ENCODE peak calls at places on chromosomes 4 and X, in nine cellular contexts. One of them, this sample, is unnamed.
A peak's percentile ranks its signal among the peaks of the same experiment; 100 is the strongest.

GRCh38 chrX:104450316-104450715 is 115.7 kb upstream of the IL1RAPL2 start:
- DNase-seq in tibial artery: no peak
- DNase-seq in PC-3: no peak
- DNase-seq in endothelial cell: no peak
- DNase-seq in sigmoid colon: no peak
- DNase-seq in fibroblast of pulmonary artery: no peak
- DNase-seq in GM12864: no peak
- DNase-seq in brain microvascular endothelial cell: no peak
- DNase-seq in K562: no peak
- DNase-seq in this sample: no peak

GRCh38 chr4:152715076-152715475 is 35.3 kb upstream of the TMEM154 start:
- DNase-seq in GM12864: no peak
- DNase-seq in endothelial cell: no peak
- DNase-seq in K562: no peak
- DNase-seq in sigmoid colon: no peak
- DNase-seq in fibroblast of pulmonary artery: no peak
- DNase-seq in PC-3: no peak
- DNase-seq in brain microvascular endothelial cell: no peak
- DNase-seq in tibial artery: no peak
- DNase-seq in this sample: no peak

GRCh38 chr4:122914292-122914904 is 8.0 kb downstream of the NUDT6 start:
- DNase-seq in brain microvascular endothelial cell: no peak
- DNase-seq in sigmoid colon: no peak
- DNase-seq in K562: no peak
- DNase-seq in tibial artery: no peak
- DNase-seq in GM12864: peak; percentile 21
- DNase-seq in PC-3: peak; percentile 58
- DNase-seq in fibroblast of pulmonary artery: peak; percentile 76
- DNase-seq in endothelial cell: peak; percentile 16
- DNase-seq in this sample: no peak

GRCh38 chr4:38509551-38509950 is 154.4 kb upstream of the KLF3 start:
- DNase-seq in PC-3: no peak
- DNase-seq in K562: no peak
- DNase-seq in tibial artery: no peak
- DNase-seq in brain microvascular endothelial cell: no peak
- DNase-seq in GM12864: no peak
- DNase-seq in sigmoid colon: no peak
- DNase-seq in fibroblast of pulmonary artery: no peak
- DNase-seq in endothelial cell: no peak
- DNase-seq in this sample: no peak

GRCh38 chrX:42398967-42399631 is 378.9 kb downstream of the PPP1R2C start:
- DNase-seq in sigmoid colon: no peak
- DNase-seq in fibroblast of pulmonary artery: no peak
- DNase-seq in PC-3: no peak
- DNase-seq in brain microvascular endothelial cell: peak; percentile 16
- DNase-seq in tibial artery: no peak
- DNase-seq in endothelial cell: no peak
- DNase-seq in GM12864: no peak
- DNase-seq in K562: no peak
- DNase-seq in this sample: no peak

GRCh38 chr4:24121395-24122175 is 231.7 kb upstream of the PPARGC1A start:
- DNase-seq in brain microvascular endothelial cell: no peak
- DNase-seq in tibial artery: no peak
- DNase-seq in GM12864: no peak
- DNase-seq in fibroblast of pulmonary artery: no peak
- DNase-seq in endothelial cell: no peak
- DNase-seq in PC-3: no peak
- DNase-seq in sigmoid colon: no peak
- DNase-seq in K562: no peak
- DNase-seq in this sample: no peak

GRCh38 chr4:155878611-155879010 is 12.5 kb upstream of the ASIC5 start:
- DNase-seq in endothelial cell: no peak
- DNase-seq in PC-3: no peak
- DNase-seq in K562: no peak
- DNase-seq in sigmoid colon: no peak
- DNase-seq in GM12864: no peak
- DNase-seq in brain microvascular endothelial cell: no peak
- DNase-seq in tibial artery: no peak
- DNase-seq in fibroblast of pulmonary artery: no peak
- DNase-seq in this sample: no peak

GRCh38 chrX:21490341-21490740 is 116.1 kb downstream of the CNKSR2 start:
- DNase-seq in GM12864: no peak
- DNase-seq in fibroblast of pulmonary artery: no peak
- DNase-seq in brain microvascular endothelial cell: no peak
- DNase-seq in PC-3: peak; percentile 57
- DNase-seq in sigmoid colon: no peak
- DNase-seq in tibial artery: no peak
- DNase-seq in K562: no peak
- DNase-seq in endothelial cell: no peak
- DNase-seq in this sample: no peak

GRCh38 chr4:128516568-128516967 is 229.0 kb upstream of the PGRMC2 start:
- DNase-seq in endothelial cell: no peak
- DNase-seq in sigmoid colon: no peak
- DNase-seq in brain microvascular endothelial cell: no peak
- DNase-seq in K562: no peak
- DNase-seq in GM12864: peak; percentile 25
- DNase-seq in PC-3: no peak
- DNase-seq in tibial artery: no peak
- DNase-seq in fibroblast of pulmonary artery: peak; percentile 40
- DNase-seq in this sample: no peak

GRCh38 chr4:64756016-64756415 is 346.8 kb upstream of the TECRL start:
- DNase-seq in brain microvascular endothelial cell: peak; percentile 16
- DNase-seq in PC-3: peak; percentile 62
- DNase-seq in K562: no peak
- DNase-seq in endothelial cell: no peak
- DNase-seq in fibroblast of pulmonary artery: peak; percentile 35
- DNase-seq in GM12864: no peak
- DNase-seq in sigmoid colon: no peak
- DNase-seq in tibial artery: no peak
- DNase-seq in this sample: no peak

GRCh38 chr4:162392938-162393337 is 229.1 kb upstream of the FSTL5 start:
- DNase-seq in endothelial cell: no peak
- DNase-seq in fibroblast of pulmonary artery: no peak
- DNase-seq in GM12864: no peak
- DNase-seq in tibial artery: no peak
- DNase-seq in brain microvascular endothelial cell: no peak
- DNase-seq in PC-3: no peak
- DNase-seq in K562: no peak
- DNase-seq in sigmoid colon: no peak
- DNase-seq in this sample: no peak

GRCh38 chrX:100085851-100086250 is 324.2 kb downstream of the PCDH19 start:
- DNase-seq in tibial artery: no peak
- DNase-seq in fibroblast of pulmonary artery: no peak
- DNase-seq in brain microvascular endothelial cell: no peak
- DNase-seq in K562: no peak
- DNase-seq in PC-3: no peak
- DNase-seq in sigmoid colon: no peak
- DNase-seq in GM12864: no peak
- DNase-seq in endothelial cell: no peak
- DNase-seq in this sample: no peak

GRCh38 chr4:163556650-163557391 is 62.3 kb downstream of the TMA16 start:
- DNase-seq in endothelial cell: no peak
- DNase-seq in GM12864: no peak
- DNase-seq in tibial artery: no peak
- DNase-seq in K562: no peak
- DNase-seq in PC-3: no peak
- DNase-seq in sigmoid colon: no peak
- DNase-seq in brain microvascular endothelial cell: no peak
- DNase-seq in fibroblast of pulmonary artery: no peak
- DNase-seq in this sample: no peak

GRCh38 chr4:163554870-163555465 is 60.5 kb downstream of the TMA16 start:
- DNase-seq in sigmoid colon: no peak
- DNase-seq in PC-3: peak; percentile 60
- DNase-seq in brain microvascular endothelial cell: no peak
- DNase-seq in GM12864: no peak
- DNase-seq in endothelial cell: no peak
- DNase-seq in K562: no peak
- DNase-seq in fibroblast of pulmonary artery: peak; percentile 50
- DNase-seq in tibial artery: no peak
- DNase-seq in this sample: no peak

GRCh38 chr4:163553146-163553545 is 58.7 kb downstream of the TMA16 start:
- DNase-seq in brain microvascular endothelial cell: no peak
- DNase-seq in PC-3: no peak
- DNase-seq in K562: no peak
- DNase-seq in endothelial cell: no peak
- DNase-seq in tibial artery: no peak
- DNase-seq in sigmoid colon: no peak
- DNase-seq in fibroblast of pulmonary artery: no peak
- DNase-seq in GM12864: no peak
- DNase-seq in this sample: no peak

GRCh38 chr4:163558539-163559044 is 64.1 kb downstream of the TMA16 start:
- DNase-seq in GM12864: no peak
- DNase-seq in K562: no peak
- DNase-seq in endothelial cell: no peak
- DNase-seq in sigmoid colon: no peak
- DNase-seq in PC-3: no peak
- DNase-seq in brain microvascular endothelial cell: no peak
- DNase-seq in fibroblast of pulmonary artery: no peak
- DNase-seq in tibial artery: peak; percentile 37
- DNase-seq in this sample: peak; percentile 49

GRCh38 chr4:163556169-163556568 is 61.7 kb downstream of the TMA16 start:
- DNase-seq in PC-3: peak; percentile 33
- DNase-seq in GM12864: no peak
- DNase-seq in brain microvascular endothelial cell: no peak
- DNase-seq in K562: no peak
- DNase-seq in tibial artery: no peak
- DNase-seq in sigmoid colon: no peak
- DNase-seq in endothelial cell: no peak
- DNase-seq in fibroblast of pulmonary artery: no peak
- DNase-seq in this sample: no peak
- TF ChIP-seq CTCF in PC-3: peak; percentile 51
- TF ChIP-seq CTCF in GM12864: no peak
- TF ChIP-seq CTCF in brain microvascular endothelial cell: no peak
- TF ChIP-seq CTCF in K562: no peak
- TF ChIP-seq CTCF in tibial artery: no peak
- TF ChIP-seq CTCF in sigmoid colon: no peak
- TF ChIP-seq CTCF in endothelial cell: no peak
- TF ChIP-seq CTCF in fibroblast of pulmonary artery: no peak
- TF ChIP-seq CTCF in this sample: no peak

GRCh38 chr4:121519236-121519838 is 138.5 kb upstream of the QRFPR start:
- DNase-seq in GM12864: no peak
- DNase-seq in sigmoid colon: no peak
- DNase-seq in K562: no peak
- DNase-seq in fibroblast of pulmonary artery: no peak
- DNase-seq in tibial artery: no peak
- DNase-seq in endothelial cell: no peak
- DNase-seq in PC-3: no peak
- DNase-seq in brain microvascular endothelial cell: no peak
- DNase-seq in this sample: no peak

GRCh38 chr4:121510260-121510942 is 129.6 kb upstream of the QRFPR start:
- DNase-seq in PC-3: no peak
- DNase-seq in fibroblast of pulmonary artery: no peak
- DNase-seq in tibial artery: no peak
- DNase-seq in sigmoid colon: no peak
- DNase-seq in GM12864: no peak
- DNase-seq in brain microvascular endothelial cell: no peak
- DNase-seq in K562: no peak
- DNase-seq in endothelial cell: no peak
- DNase-seq in this sample: no peak

DNA sequence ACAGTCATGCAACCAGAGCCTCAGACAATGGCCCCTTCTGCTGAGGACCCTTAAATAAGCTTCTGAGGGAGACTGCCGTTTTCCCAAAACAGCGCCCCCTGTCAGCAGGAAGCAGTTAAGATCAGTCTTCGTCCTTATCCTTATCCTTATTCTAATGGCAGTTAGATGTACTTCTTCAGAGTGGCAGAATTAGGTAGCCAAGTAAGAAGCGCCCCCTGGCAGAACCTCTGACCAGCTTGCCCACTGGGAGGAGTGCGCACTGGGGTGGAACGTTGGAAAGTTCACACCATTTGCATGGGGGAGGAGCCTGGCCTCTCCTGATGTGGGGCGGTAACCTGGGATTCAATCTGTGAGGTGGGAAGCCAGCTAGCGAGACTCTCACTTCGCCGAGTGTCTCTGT is 133.6 kb upstream of the QRFPR start:
- DNase-seq in K562: no peak
- DNase-seq in fibroblast of pulmonary artery: no peak
- DNase-seq in PC-3: no peak
- DNase-seq in sigmoid colon: no peak
- DNase-seq in tibial artery: no peak
- DNase-seq in endothelial cell: no peak
- DNase-seq in brain microvascular endothelial cell: no peak
- DNase-seq in GM12864: no peak
- DNase-seq in this sample: no peak
- TF ChIP-seq CTCF in K562: peak; percentile 41
- TF ChIP-seq CTCF in fibroblast of pulmonary artery: no peak
- TF ChIP-seq CTCF in PC-3: peak; percentile 14
- TF ChIP-seq CTCF in sigmoid colon: no peak
- TF ChIP-seq CTCF in tibial artery: no peak
- TF ChIP-seq CTCF in endothelial cell: peak; percentile 35
- TF ChIP-seq CTCF in brain microvascular endothelial cell: peak; percentile 15
- TF ChIP-seq CTCF in GM12864: no peak
- TF ChIP-seq CTCF in this sample: no peak

DNA sequence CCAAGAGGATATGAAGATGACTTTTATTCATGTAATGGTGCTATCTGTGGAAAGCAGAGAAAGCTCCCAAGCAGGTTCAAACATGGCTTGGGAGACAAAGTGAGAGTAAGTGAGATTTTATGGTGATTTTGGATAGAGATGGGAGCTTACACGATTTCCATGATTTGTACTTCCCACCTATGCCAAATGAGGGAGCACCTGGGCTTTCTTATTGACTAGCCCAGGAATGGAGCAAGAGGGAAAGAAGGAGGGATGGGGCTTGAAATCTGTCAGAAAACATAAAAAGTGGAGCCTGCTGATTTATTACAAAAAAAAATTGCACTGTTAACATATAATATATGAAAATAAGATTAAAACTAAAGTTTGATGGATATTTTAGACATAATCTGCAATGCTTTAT is 703.5 kb upstream of the PABPC4L start:
- DNase-seq in sigmoid colon: no peak
- DNase-seq in GM12864: no peak
- DNase-seq in tibial artery: no peak
- DNase-seq in brain microvascular endothelial cell: no peak
- DNase-seq in fibroblast of pulmonary artery: no peak
- DNase-seq in PC-3: peak; percentile 7
- DNase-seq in endothelial cell: no peak
- DNase-seq in K562: no peak
- DNase-seq in this sample: no peak
- TF ChIP-seq CTCF in sigmoid colon: no peak
- TF ChIP-seq CTCF in GM12864: no peak
- TF ChIP-seq CTCF in tibial artery: no peak
- TF ChIP-seq CTCF in brain microvascular endothelial cell: peak; percentile 12
- TF ChIP-seq CTCF in fibroblast of pulmonary artery: no peak
- TF ChIP-seq CTCF in PC-3: peak; percentile 22
- TF ChIP-seq CTCF in endothelial cell: no peak
- TF ChIP-seq CTCF in K562: no peak
- TF ChIP-seq CTCF in this sample: no peak

GRCh38 chr4:44421330-44421729 is 27.3 kb downstream of the KCTD8 start:
- DNase-seq in tibial artery: no peak
- DNase-seq in fibroblast of pulmonary artery: no peak
- DNase-seq in PC-3: peak; percentile 35
- DNase-seq in K562: no peak
- DNase-seq in endothelial cell: no peak
- DNase-seq in brain microvascular endothelial cell: no peak
- DNase-seq in GM12864: no peak
- DNase-seq in sigmoid colon: no peak
- DNase-seq in this sample: no peak

GRCh38 chr4:44422912-44423311 is 25.7 kb downstream of the KCTD8 start:
- DNase-seq in tibial artery: no peak
- DNase-seq in sigmoid colon: no peak
- DNase-seq in K562: no peak
- DNase-seq in endothelial cell: no peak
- DNase-seq in brain microvascular endothelial cell: no peak
- DNase-seq in GM12864: no peak
- DNase-seq in PC-3: no peak
- DNase-seq in fibroblast of pulmonary artery: no peak
- DNase-seq in this sample: no peak

GRCh38 chr4:44425614-44426208 is 22.9 kb downstream of the KCTD8 start:
- DNase-seq in sigmoid colon: no peak
- DNase-seq in fibroblast of pulmonary artery: peak; percentile 50
- DNase-seq in brain microvascular endothelial cell: peak; percentile 12
- DNase-seq in K562: no peak
- DNase-seq in GM12864: no peak
- DNase-seq in endothelial cell: peak; percentile 59
- DNase-seq in tibial artery: no peak
- DNase-seq in PC-3: peak; percentile 66
- DNase-seq in this sample: no peak
- TF ChIP-seq CTCF in sigmoid colon: no peak
- TF ChIP-seq CTCF in fibroblast of pulmonary artery: peak; percentile 69
- TF ChIP-seq CTCF in brain microvascular endothelial cell: peak; percentile 74
- TF ChIP-seq CTCF in K562: peak; percentile 2
- TF ChIP-seq CTCF in GM12864: no peak
- TF ChIP-seq CTCF in endothelial cell: peak; percentile 43
- TF ChIP-seq CTCF in tibial artery: no peak
- TF ChIP-seq CTCF in PC-3: peak; percentile 82
- TF ChIP-seq CTCF in this sample: no peak